ENCODE peak calls at places on chromosome 3, in five cellular contexts. T is retina, X is neuronal stem cell, J is stomach, O is foreskin fibroblast. R is an unnamed sample.

GRCh38 chr3:109337393-109337792 is at the start of gene DPPA4:
- DNase-seq in T (no peak), X (no peak), J (no peak), O (no peak), R (no peak)

GRCh38 chr3:45499529-45499928 is 95.0 kb upstream of the LIMD1 start:
- DNase-seq in T (no peak), X (no peak), J (no peak), O (no peak), R (no peak)

GRCh38 chr3:183710231-183710630 is 12.6 kb downstream of the YEATS2 start:
- DNase-seq in T (no peak), X (no peak), J (no peak), O (no peak), R (no peak)

GRCh38 chr3:41174703-41174964 is 24.7 kb upstream of the CTNNB1 start:
- DNase-seq in T (peak), X (no peak), J (no peak), O (no peak), R (no peak)

GRCh38 chr3:98780343-98780742 is 17.2 kb downstream of the ST3GAL6 start:
- DNase-seq in T (no peak), X (no peak), J (no peak), O (no peak), R (no peak)

GRCh38 chr3:124760601-124761000 is 30.3 kb downstream of the UMPS start:
- DNase-seq in T (no peak), X (no peak), J (no peak), O (peak), R (no peak)

GRCh38 chr3:192336286-192336685 is 391.1 kb downstream of the FGF12 start:
- DNase-seq in T (no peak), X (no peak), J (no peak), O (no peak), R (no peak)

GRCh38 chr3:125609384-125609783 is 14.1 kb upstream of the OSBPL11 start:
- DNase-seq in T (no peak), X (no peak), J (no peak), O (no peak), R (no peak)

GRCh38 chr3:5798809-5799208 is 611.3 kb downstream of the EDEM1 start:
- DNase-seq in T (no peak), X (no peak), J (no peak), O (no peak), R (no peak)

GRCh38 chr3:125003369-125003853 is 52.4 kb downstream of the HEG1 start:
- DNase-seq in T (no peak), X (no peak), J (no peak), O (peak), R (peak)